ENCODE peak calls at places on chromosome 5, in seven cellular contexts. C is IMR-90, D is neuronal stem cell, X is mesendoderm, J is H9, R is H1, E is mesenchymal stem cell. P is an unnamed sample.

GRCh38 chr5:5497132-5497748 is 74.8 kb downstream of the ICE1 start:
- DNase-seq in E (peak; percentile 37), J (peak; percentile 74), D (peak; percentile 15), C (peak; percentile 57), X (peak; percentile 68), R (no peak), P (peak; percentile 27)

GRCh38 chr5:143241892-143242291 is 161.6 kb downstream of the NR3C1 start:
- DNase-seq in X (no peak), C (peak; percentile 75), J (no peak), R (no peak), D (no peak), E (peak; percentile 54), P (no peak)

GRCh38 chr5:143924311-143924710 is 112.3 kb downstream of the HMHB1 start:
- DNase-seq in R (no peak), E (no peak), D (no peak), X (no peak), J (no peak), C (peak; percentile 15), P (no peak)

GRCh38 chr5:67941750-67942450 is 273.7 kb upstream of the PIK3R1 start:
- DNase-seq in C (no peak), X (no peak), E (no peak), D (no peak), J (no peak), R (no peak), P (no peak)

GRCh38 chr5:177111720-177112394 is 21.7 kb upstream of the NSD1 start:
- DNase-seq in J (peak; percentile 93), C (peak; percentile 30), D (peak; percentile 81), R (peak; percentile 96), E (peak; percentile 60), X (peak; percentile 90), P (peak; percentile 50)

GRCh38 chr5:62514510-62515119 is 64.0 kb upstream of the LRRC70 start:
- DNase-seq in E (no peak), D (no peak), J (no peak), R (no peak), X (no peak), C (no peak), P (no peak)

GRCh38 chr5:142819816-142820215 is 49.6 kb downstream of the ARHGAP26 start:
- DNase-seq in R (no peak), X (no peak), D (no peak), C (peak; percentile 57), J (no peak), E (no peak), P (no peak)

GRCh38 chr5:171534009-171534895 is 114.8 kb downstream of the FGF18 start:
- DNase-seq in R (no peak), E (no peak), C (no peak), J (no peak), X (peak; percentile 46), D (no peak), P (peak; percentile 75)

GRCh38 chr5:141767671-141768070 is 85.6 kb upstream of the ARAP3 start:
- DNase-seq in C (no peak), D (no peak), R (no peak), X (no peak), E (no peak), J (no peak), P (no peak)

GRCh38 chr5:180618830-180619562 is 27.7 kb upstream of the SCGB3A1 start:
- DNase-seq in X (peak; percentile 81), R (peak; percentile 85), E (peak; percentile 48), J (peak; percentile 76), D (peak; percentile 62), C (peak; percentile 47), P (no peak)

GRCh38 chr5:76104027-76104426 is 20.8 kb downstream of the SV2C start:
- DNase-seq in E (peak; percentile 22), J (peak; percentile 57), X (peak; percentile 67), D (peak; percentile 66), C (peak; percentile 19), R (peak; percentile 79), P (peak; percentile 64)

GRCh38 chr5:175737481-175737880 is 79.6 kb downstream of the HRH2 start:
- DNase-seq in X (no peak), R (no peak), D (no peak), C (no peak), J (no peak), E (no peak), P (no peak)

GRCh38 chr5:52989781-52990530 is 804 bp downstream of the ITGA2 start:
- DNase-seq in E (peak; percentile 62), X (peak; percentile 65), R (peak; percentile 57), D (peak; percentile 14), J (peak; percentile 58), C (peak; percentile 60), P (no peak)

GRCh38 chr5:15354011-15354410 is 146.0 kb upstream of the FBXL7 start:
- DNase-seq in E (no peak), X (peak; percentile 32), C (no peak), J (no peak), R (no peak), D (no peak), P (no peak)

GRCh38 chr5:176368726-176369125 is 3.4 kb downstream of the ARL10 start:
- DNase-seq in X (no peak), R (no peak), C (no peak), J (no peak), D (no peak), E (no peak), P (no peak)

GRCh38 chr5:120546922-120547321 is 82.8 kb downstream of the PRR16 start:
- DNase-seq in E (no peak), C (no peak), J (no peak), R (no peak), D (no peak), X (peak; percentile 55), P (no peak)

GRCh38 chr5:107208867-107209266 is 461.9 kb downstream of the EFNA5 start:
- DNase-seq in E (no peak), R (no peak), D (no peak), J (no peak), C (no peak), X (no peak), P (no peak)

DNA sequence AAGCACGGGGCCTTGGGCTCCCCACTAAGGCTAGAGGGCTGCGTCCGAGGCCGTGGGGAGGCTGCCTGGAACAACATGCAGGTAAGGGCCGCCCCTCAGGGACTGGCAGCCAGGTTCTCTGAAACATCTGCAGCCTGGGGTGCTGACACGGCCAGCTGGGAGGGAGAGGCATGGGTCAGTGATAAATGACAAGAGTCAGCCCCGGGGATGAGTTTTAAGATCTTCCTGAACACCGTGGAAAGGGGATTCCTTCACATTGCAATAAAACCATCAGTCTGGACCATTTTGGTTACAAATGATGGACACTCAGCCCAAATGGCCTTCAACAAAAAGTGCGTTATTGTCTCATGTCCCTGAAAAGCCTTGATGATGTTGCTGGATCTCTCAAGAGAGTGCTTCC is 32.9 kb upstream of the SAP30L start:
- DNase-seq in R (no peak), X (no peak), J (no peak), C (no peak), E (no peak), D (no peak), P (no peak)
- H3K18ac ChIP-seq in R (no peak overlapping the region), X (no peak overlapping the region), J (no peak overlapping the region), C (no peak overlapping the region), E (no peak overlapping the region), D (peak overlapping the region; percentile 45), P (no peak overlapping the region)

DNA sequence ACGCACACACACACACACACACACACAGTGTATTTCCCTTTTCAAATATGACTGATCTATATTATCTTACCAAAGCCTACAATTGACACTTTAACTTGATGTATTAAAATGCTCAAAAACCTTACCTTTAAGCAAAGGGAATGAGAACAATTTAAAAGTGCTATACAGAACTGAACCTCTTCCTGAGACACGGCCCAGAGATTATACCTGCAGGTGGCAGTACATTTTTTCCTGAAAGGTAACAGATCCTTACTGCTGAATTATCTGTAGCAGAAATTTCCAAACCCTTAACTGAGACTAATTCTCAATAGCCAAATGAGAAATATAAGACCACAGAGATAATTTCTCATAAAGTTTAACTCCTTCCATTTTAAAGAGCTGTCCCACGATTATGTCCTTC is 91.1 kb downstream of the MYO10 start:
- DNase-seq in J (no peak), D (no peak), R (no peak), E (no peak), X (no peak), C (no peak), P (no peak)
- H3K18ac ChIP-seq in J (no peak overlapping the region), D (no peak overlapping the region), R (no peak overlapping the region), E (no peak overlapping the region), X (no peak overlapping the region), C (no peak overlapping the region), P (no peak overlapping the region)

GRCh38 chr5:173016621-173017046 is 33.1 kb downstream of the ATP6V0E1 start:
- DNase-seq in D (no peak), E (peak; percentile 90), R (no peak), X (peak; percentile 77), J (no peak), C (peak; percentile 71), P (peak; percentile 59)

GRCh38 chr5:173020643-173021042 is 35.5 kb upstream of the CREBRF start:
- DNase-seq in D (no peak), E (no peak), X (no peak), J (no peak), C (no peak), R (no peak), P (no peak)

GRCh38 chr5:173018352-173018751 is 34.8 kb downstream of the ATP6V0E1 start:
- DNase-seq in J (no peak), E (no peak), D (no peak), X (no peak), R (no peak), C (no peak), P (no peak)

GRCh38 chr5:173016069-173016455 is 32.5 kb downstream of the ATP6V0E1 start:
- DNase-seq in X (peak; percentile 83), R (no peak), J (no peak), C (no peak), D (no peak), E (no peak), P (no peak)

DNA sequence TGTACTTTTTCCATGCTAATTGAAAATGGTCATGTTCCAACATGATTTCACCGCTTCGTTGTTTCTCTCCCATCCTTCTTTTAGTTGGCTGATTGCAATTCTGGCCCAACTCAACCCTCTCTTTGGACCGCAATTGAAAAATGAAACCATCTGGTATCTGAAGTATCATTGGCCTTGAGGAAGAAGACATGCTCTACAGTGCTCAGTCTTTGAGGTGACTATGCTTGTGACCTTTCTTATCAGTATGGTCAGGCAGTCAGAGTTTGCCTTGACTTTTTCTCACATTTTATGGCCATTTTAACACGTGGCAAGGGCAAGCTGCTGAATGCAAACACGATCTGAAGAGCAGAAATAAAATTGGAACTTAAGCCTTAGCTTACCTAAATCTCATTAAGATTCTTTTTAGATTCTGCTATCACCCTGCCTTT is 36.0 kb upstream of the CREBRF start:
- DNase-seq in J (no peak), E (no peak), R (no peak), D (no peak), X (no peak), C (no peak), P (no peak)
- H3K18ac ChIP-seq in J (no peak overlapping the region), E (no peak overlapping the region), R (no peak overlapping the region), D (no peak overlapping the region), X (no peak overlapping the region), C (no peak overlapping the region), P (no peak overlapping the region)

GRCh38 chr5:148532962-148533670 is 121.2 kb downstream of the HTR4 start:
- DNase-seq in X (no peak), J (no peak), D (no peak), E (no peak), R (no peak), C (no peak), P (no peak)
- H3K18ac ChIP-seq in X (no peak overlapping the region), J (no peak overlapping the region), D (no peak overlapping the region), E (no peak overlapping the region), R (no peak overlapping the region), C (no peak overlapping the region), P (no peak overlapping the region)